ENCODE peak calls at places on chromosomes 16 and 17, in seven cellular contexts. One of them, this sample, is unnamed.

GRCh38 chr17:11719852-11720251 is 121.6 kb downstream of the DNAH9 start:
- DNase-seq in IMR-90: no peak
- DNase-seq in H9: no peak
- DNase-seq in mesendoderm: no peak
- DNase-seq in neuronal stem cell: no peak
- DNase-seq in mesenchymal stem cell: no peak
- DNase-seq in trophoblast cell: no peak
- DNase-seq in this sample: no peak

GRCh38 chr17:82765357-82765756 is 13.5 kb downstream of the TBCD start:
- DNase-seq in IMR-90: no peak
- DNase-seq in H9: no peak
- DNase-seq in mesendoderm: no peak
- DNase-seq in neuronal stem cell: no peak
- DNase-seq in mesenchymal stem cell: no peak
- DNase-seq in trophoblast cell: no peak
- DNase-seq in this sample: no peak

GRCh38 chr17:652310-652709 is 62.3 kb downstream of the VPS53 start:
- DNase-seq in IMR-90: no peak
- DNase-seq in H9: no peak
- DNase-seq in mesendoderm: no peak
- DNase-seq in neuronal stem cell: no peak
- DNase-seq in mesenchymal stem cell: no peak
- DNase-seq in trophoblast cell: no peak
- DNase-seq in this sample: no peak

GRCh38 chr16:88449267-88449561 is 3.9 kb upstream of the ZFPM1 start:
- DNase-seq in IMR-90: no peak
- DNase-seq in H9: no peak
- DNase-seq in mesendoderm: no peak
- DNase-seq in neuronal stem cell: no peak
- DNase-seq in mesenchymal stem cell: no peak
- DNase-seq in trophoblast cell: no peak
- DNase-seq in this sample: no peak

GRCh38 chr17:78738698-78739097 is 43.4 kb downstream of the CYTH1 start:
- DNase-seq in IMR-90: no peak
- DNase-seq in H9: no peak
- DNase-seq in mesendoderm: no peak
- DNase-seq in neuronal stem cell: no peak
- DNase-seq in mesenchymal stem cell: no peak
- DNase-seq in trophoblast cell: no peak
- DNase-seq in this sample: no peak

GRCh38 chr17:59355030-59355694 is 23.7 kb downstream of the YPEL2 start:
- DNase-seq in IMR-90: no peak
- DNase-seq in H9: no peak
- DNase-seq in mesendoderm: no peak
- DNase-seq in neuronal stem cell: no peak
- DNase-seq in mesenchymal stem cell: no peak
- DNase-seq in trophoblast cell: no peak
- DNase-seq in this sample: no peak

GRCh38 chr17:48352630-48353029 is 77.4 kb downstream of the SKAP1 start:
- DNase-seq in IMR-90: peak
- DNase-seq in H9: no peak
- DNase-seq in mesendoderm: no peak
- DNase-seq in neuronal stem cell: no peak
- DNase-seq in mesenchymal stem cell: peak
- DNase-seq in trophoblast cell: no peak
- DNase-seq in this sample: no peak

GRCh38 chr16:81600275-81600674 is 155.7 kb downstream of the CMIP start:
- DNase-seq in IMR-90: peak
- DNase-seq in H9: no peak
- DNase-seq in mesendoderm: peak
- DNase-seq in neuronal stem cell: peak
- DNase-seq in mesenchymal stem cell: peak
- DNase-seq in trophoblast cell: peak
- DNase-seq in this sample: no peak

GRCh38 chr17:35969558-35970442 is 11.5 kb downstream of the CCL16 start:
- DNase-seq in IMR-90: peak
- DNase-seq in H9: peak
- DNase-seq in mesendoderm: peak
- DNase-seq in neuronal stem cell: peak
- DNase-seq in mesenchymal stem cell: peak
- DNase-seq in trophoblast cell: peak
- DNase-seq in this sample: peak

GRCh38 chr16:85641776-85642176 is 28.7 kb downstream of the GSE1 start:
- DNase-seq in IMR-90: no peak
- DNase-seq in H9: no peak
- DNase-seq in mesendoderm: no peak
- DNase-seq in neuronal stem cell: no peak
- DNase-seq in mesenchymal stem cell: no peak
- DNase-seq in trophoblast cell: no peak
- DNase-seq in this sample: no peak

GRCh38 chr17:57099165-57099564 is 14.1 kb downstream of the AKAP1 start:
- DNase-seq in IMR-90: no peak
- DNase-seq in H9: no peak
- DNase-seq in mesendoderm: no peak
- DNase-seq in neuronal stem cell: no peak
- DNase-seq in mesenchymal stem cell: no peak
- DNase-seq in trophoblast cell: no peak
- DNase-seq in this sample: no peak

GRCh38 chr16:19499481-19499880 is 22.4 kb downstream of the GDE1 start:
- DNase-seq in IMR-90: no peak
- DNase-seq in H9: no peak
- DNase-seq in mesendoderm: no peak
- DNase-seq in neuronal stem cell: no peak
- DNase-seq in mesenchymal stem cell: no peak
- DNase-seq in trophoblast cell: no peak
- DNase-seq in this sample: no peak

GRCh38 chr16:19502395-19503131 is 19.3 kb downstream of the GDE1 start:
- DNase-seq in IMR-90: peak
- DNase-seq in H9: peak
- DNase-seq in mesendoderm: peak
- DNase-seq in neuronal stem cell: peak
- DNase-seq in mesenchymal stem cell: peak
- DNase-seq in trophoblast cell: peak
- DNase-seq in this sample: peak

GRCh38 chr16:19499006-19499405 is 22.9 kb downstream of the GDE1 start:
- DNase-seq in IMR-90: no peak
- DNase-seq in H9: no peak
- DNase-seq in mesendoderm: no peak
- DNase-seq in neuronal stem cell: no peak
- DNase-seq in mesenchymal stem cell: no peak
- DNase-seq in trophoblast cell: no peak
- DNase-seq in this sample: no peak

DNA sequence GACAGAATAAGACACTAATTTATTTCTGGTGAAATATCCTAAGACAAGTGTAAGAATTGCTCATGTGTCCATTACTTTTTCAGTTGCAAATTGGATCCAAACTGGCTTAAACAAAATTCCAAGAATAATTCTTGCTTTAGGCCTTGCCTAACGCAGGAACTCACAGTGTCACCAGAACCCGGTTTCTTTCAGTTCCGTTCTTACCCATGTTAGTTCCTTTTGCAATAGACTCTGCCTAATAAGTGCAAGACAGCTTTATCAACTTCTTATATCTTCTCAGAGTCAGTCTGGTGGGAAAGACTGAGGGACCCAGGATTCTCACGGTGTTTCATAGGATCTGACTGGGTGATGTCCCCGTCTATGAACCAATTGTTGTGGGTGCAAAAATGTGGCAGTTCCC is 24.7 kb downstream of the GDE1 start:
- DNase-seq in IMR-90: no peak
- DNase-seq in H9: no peak
- DNase-seq in mesendoderm: no peak
- DNase-seq in neuronal stem cell: no peak
- DNase-seq in mesenchymal stem cell: no peak
- DNase-seq in trophoblast cell: peak
- DNase-seq in this sample: no peak
- H2AK5ac ChIP-seq in IMR-90: no peak
- H2AK5ac ChIP-seq in H9: no peak
- H2AK5ac ChIP-seq in mesendoderm: no peak
- H2AK5ac ChIP-seq in neuronal stem cell: no peak
- H2AK5ac ChIP-seq in mesenchymal stem cell: no peak
- H2AK5ac ChIP-seq in trophoblast cell: no peak
- H2AK5ac ChIP-seq in this sample: no peak

DNA sequence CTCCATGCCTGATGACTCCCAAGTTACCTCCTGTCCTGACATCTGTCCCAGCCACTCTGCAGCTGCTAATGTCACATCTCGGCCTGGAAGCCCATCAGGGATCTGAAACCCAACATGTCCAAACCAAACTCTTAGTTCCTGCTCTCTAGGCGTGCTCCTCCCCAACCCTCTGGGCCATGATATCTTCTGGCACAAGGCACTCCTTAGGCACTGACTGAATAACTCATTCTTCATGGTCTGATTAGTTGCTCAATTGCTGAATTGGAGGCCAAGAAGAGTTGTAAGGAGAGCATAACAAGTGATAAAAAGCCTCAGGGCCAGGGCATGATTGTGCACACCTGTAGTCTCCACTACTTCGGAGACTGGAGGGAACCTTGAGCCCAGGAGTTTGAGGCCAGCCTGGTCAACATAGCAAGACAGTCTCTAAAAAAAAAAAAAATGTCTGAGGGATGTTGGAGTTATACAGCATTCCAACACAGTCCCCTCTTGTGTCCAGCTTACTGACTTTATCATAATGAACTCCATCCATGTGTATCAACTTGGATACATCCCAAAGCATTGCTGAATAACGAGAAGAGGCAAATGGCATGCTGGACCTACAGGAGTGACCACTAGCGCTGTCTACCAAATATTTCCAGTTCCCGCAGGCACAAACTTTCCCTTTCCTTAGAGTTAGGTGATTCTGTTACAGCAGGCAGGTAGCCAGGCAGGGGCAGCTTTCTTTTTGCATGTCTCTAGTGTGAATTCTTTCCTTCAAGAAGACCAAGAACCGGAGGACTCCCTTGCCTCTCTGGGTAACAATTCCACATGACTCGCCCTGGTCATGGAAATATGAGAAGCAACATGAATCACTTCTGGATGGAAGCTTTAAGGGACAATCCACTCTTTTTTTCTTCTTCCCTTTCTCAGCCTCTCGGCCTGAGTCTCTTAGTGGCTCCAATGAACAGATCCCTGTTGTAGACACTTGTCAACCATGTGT is 18.1 kb upstream of the SHCBP1 start:
- DNase-seq in IMR-90: peak
- DNase-seq in H9: no peak
- DNase-seq in mesendoderm: no peak
- DNase-seq in neuronal stem cell: no peak
- DNase-seq in mesenchymal stem cell: peak
- DNase-seq in trophoblast cell: no peak
- DNase-seq in this sample: no peak
- H2AK5ac ChIP-seq in IMR-90: peak
- H2AK5ac ChIP-seq in H9: no peak
- H2AK5ac ChIP-seq in mesendoderm: no peak
- H2AK5ac ChIP-seq in neuronal stem cell: no peak
- H2AK5ac ChIP-seq in mesenchymal stem cell: no peak
- H2AK5ac ChIP-seq in trophoblast cell: no peak
- H2AK5ac ChIP-seq in this sample: no peak

DNA sequence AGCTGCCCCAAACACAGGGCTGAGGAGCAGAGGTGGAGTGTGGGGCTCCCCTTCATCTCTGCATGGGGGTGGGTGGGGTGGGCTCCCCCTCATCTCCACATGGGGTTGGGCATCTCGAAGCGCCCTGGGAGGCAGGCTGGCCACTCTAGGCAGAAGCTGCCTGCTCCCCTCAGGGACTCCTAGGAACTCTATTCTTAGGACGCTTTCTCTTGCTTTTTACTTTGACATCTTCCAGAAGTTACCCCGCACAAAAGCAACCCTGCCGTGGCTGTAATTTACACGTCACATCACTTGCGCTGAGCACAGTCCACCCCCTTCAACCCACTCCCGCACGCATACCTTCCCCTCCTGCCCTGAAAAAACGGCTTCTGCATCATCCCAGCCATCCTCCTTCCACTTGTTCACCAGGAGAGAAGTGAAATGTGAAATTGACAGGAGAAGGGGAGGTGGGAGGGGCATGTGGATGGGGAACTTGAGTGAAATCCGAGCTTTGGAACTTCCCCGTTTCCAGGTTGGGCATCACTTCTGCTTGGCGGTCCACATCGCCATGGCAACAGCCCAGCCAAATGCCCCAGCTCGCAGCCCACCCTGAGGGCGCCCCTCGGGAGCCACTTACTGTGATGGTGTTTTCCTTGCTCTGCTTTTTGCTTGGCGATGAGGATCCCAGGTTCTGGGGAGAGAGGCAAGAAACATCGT is 53.7 kb upstream of the RCVRN start:
- DNase-seq in IMR-90: no peak
- DNase-seq in H9: peak
- DNase-seq in mesendoderm: no peak
- DNase-seq in neuronal stem cell: peak
- DNase-seq in mesenchymal stem cell: no peak
- DNase-seq in trophoblast cell: no peak
- DNase-seq in this sample: no peak
- H2AK5ac ChIP-seq in IMR-90: no peak
- H2AK5ac ChIP-seq in H9: no peak
- H2AK5ac ChIP-seq in mesendoderm: no peak
- H2AK5ac ChIP-seq in neuronal stem cell: no peak
- H2AK5ac ChIP-seq in mesenchymal stem cell: no peak
- H2AK5ac ChIP-seq in trophoblast cell: no peak
- H2AK5ac ChIP-seq in this sample: no peak

DNA sequence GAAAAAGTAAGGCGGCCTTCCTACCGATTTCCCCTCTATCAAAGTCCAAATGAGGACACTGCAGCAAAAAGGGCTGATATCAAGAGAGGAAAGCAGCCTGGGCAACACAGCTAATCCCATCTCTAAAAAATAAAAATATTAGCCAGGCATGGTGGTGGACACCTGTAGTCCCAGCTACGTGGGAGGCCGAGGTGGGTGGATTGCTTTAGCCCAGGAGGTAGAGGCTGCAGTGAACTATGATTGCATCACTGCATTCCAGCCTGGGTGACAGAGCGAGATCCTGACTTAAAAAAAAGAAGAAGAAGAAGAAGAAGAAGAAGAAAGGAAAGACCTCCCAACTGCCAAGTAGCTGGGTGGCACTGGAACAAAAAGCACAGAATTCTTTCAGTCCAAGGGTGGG is 14.4 kb downstream of the CACNB1 start:
- DNase-seq in IMR-90: no peak
- DNase-seq in H9: no peak
- DNase-seq in mesendoderm: no peak
- DNase-seq in neuronal stem cell: no peak
- DNase-seq in mesenchymal stem cell: no peak
- DNase-seq in trophoblast cell: peak
- DNase-seq in this sample: no peak
- H2AK5ac ChIP-seq in IMR-90: no peak
- H2AK5ac ChIP-seq in H9: no peak
- H2AK5ac ChIP-seq in mesendoderm: no peak
- H2AK5ac ChIP-seq in neuronal stem cell: no peak
- H2AK5ac ChIP-seq in mesenchymal stem cell: no peak
- H2AK5ac ChIP-seq in trophoblast cell: no peak
- H2AK5ac ChIP-seq in this sample: no peak

This sample was measured in H1.